ENCODE peak calls at places on chromosomes 1 and 21, in four cellular contexts. G is NCI-H446 treated with DMSO at 0.1 percent for 48 hours, A is AML-193, M is kidney. D is an unnamed sample.

GRCh38 chr1:85577421-85578320 is 2.9 kb upstream of the CCN1 start:
- DNase-seq in G (no peak), A (no peak), M (peak; percentile 82), D (peak; percentile 86)

GRCh38 chr21:44881586-44881939 is 8.1 kb upstream of the PTTG1IP start:
- DNase-seq in G (no peak), A (no peak), M (no peak), D (peak; percentile 65)

GRCh38 chr1:209854196-209854595 is 26.4 kb downstream of the UTP25 start:
- DNase-seq in G (no peak), A (no peak), M (no peak), D (no peak)

GRCh38 chr1:81920245-81920740 is 119.6 kb downstream of the ADGRL2 start:
- DNase-seq in G (peak; percentile 76), A (no peak), M (peak; percentile 58), D (peak; percentile 73)

GRCh38 chr1:165441166-165441955 is 3.6 kb downstream of the RXRG start:
- DNase-seq in G (no peak), A (no peak), M (no peak), D (no peak)

GRCh38 chr1:235297579-235297978 is 30.4 kb downstream of the ARID4B start:
- DNase-seq in G (no peak), A (no peak), M (no peak), D (no peak)

GRCh38 chr1:19639999-19640362 is 4.1 kb upstream of the NBL1 start:
- DNase-seq in G (no peak), A (no peak), M (no peak), D (no peak)

GRCh38 chr21:45392206-45392971 is 12.6 kb upstream of the COL18A1 start:
- DNase-seq in G (no peak), A (no peak), M (peak; percentile 55), D (peak; percentile 41)

GRCh38 chr1:228378453-228379164 is 28.0 kb downstream of the TRIM11 start:
- DNase-seq in G (no peak), A (no peak), M (peak; percentile 95), D (peak; percentile 94)